ENCODE peak calls at places on chromosomes 11 and 22, in five cellular contexts. H is Caco-2, J is fibroblast of mammary gland, E is PC-3, U is GM12891. I is an unnamed sample.

GRCh38 chr22:38655532-38656255 is 498 bp downstream of the FAM227A start:
- DNase-seq in U (no peak), J (peak; percentile 12), E (peak; percentile 15), H (no peak), I (no peak)

GRCh38 chr11:22567759-22568158 is 57.9 kb downstream of the FANCF start:
- DNase-seq in E (no peak), H (no peak), J (no peak), U (no peak), I (no peak)

GRCh38 chr11:126355324-126355925 is at the start of gene ST3GAL4:
- DNase-seq in H (peak; percentile 94), J (peak; percentile 58), U (peak; percentile 87), E (peak; percentile 83), I (peak; percentile 91)

GRCh38 chr11:72003776-72004171 is 5.1 kb downstream of the IL18BP start:
- DNase-seq in U (no peak), E (no peak), J (no peak), H (no peak), I (no peak)

GRCh38 chr11:57499413-57499982 is 16.0 kb downstream of the SLC43A1 start:
- DNase-seq in J (peak; percentile 86), H (peak; percentile 92), E (peak; percentile 92), U (peak; percentile 98), I (peak; percentile 81)

GRCh38 chr22:19142394-19142793 is 2.1 kb downstream of the ESS2 start:
- DNase-seq in E (no peak), J (no peak), U (no peak), H (no peak), I (no peak)

GRCh38 chr11:67289651-67290479 is 762 bp downstream of the ANKRD13D start:
- DNase-seq in E (peak; percentile 28), J (no peak), H (no peak), U (no peak), I (no peak)

GRCh38 chr22:24290459-24290858 is 19.8 kb downstream of the SPECC1L start:
- DNase-seq in H (no peak), J (peak; percentile 62), U (no peak), E (no peak), I (no peak)

GRCh38 chr11:124834526-124835190 is 30.6 kb upstream of the ROBO3 start:
- DNase-seq in H (no peak), J (no peak), U (no peak), E (peak; percentile 91), I (no peak)

GRCh38 chr11:13143486-13144297 is 133.9 kb upstream of the BMAL1 start:
- DNase-seq in J (peak; percentile 49), E (peak; percentile 66), U (no peak), H (peak; percentile 45), I (no peak)

GRCh38 chr11:21007297-21007696 is 337.9 kb downstream of the NELL1 start:
- DNase-seq in E (no peak), U (no peak), J (no peak), H (no peak), I (no peak)

GRCh38 chr11:102010776-102011500 is 36.3 kb upstream of the CFAP300 start:
- DNase-seq in H (peak; percentile 97), U (no peak), E (peak; percentile 99), J (peak; percentile 85), I (no peak)

GRCh38 chr11:59931688-59932087 is 6.5 kb upstream of the OOSP1 start:
- DNase-seq in E (no peak), U (no peak), H (no peak), J (no peak), I (no peak)

GRCh38 chr11:31702966-31703365 is 108.2 kb downstream of the PAX6 start:
- DNase-seq in U (no peak), J (peak; percentile 71), E (peak; percentile 69), H (no peak), I (no peak)

GRCh38 chr11:118783724-118784495 is 7.1 kb downstream of the DDX6 start:
- DNase-seq in U (no peak), J (no peak), E (no peak), H (no peak), I (no peak)

GRCh38 chr22:25402501-25403283 is 161.8 kb upstream of the GRK3 start:
- DNase-seq in U (no peak), E (peak; percentile 64), H (no peak), J (peak; percentile 34), I (peak; percentile 4)

GRCh38 chr11:75492181-75492820 is 33.4 kb downstream of the GDPD5 start:
- DNase-seq in U (peak; percentile 50), E (peak; percentile 51), J (no peak), H (peak; percentile 69), I (peak; percentile 64)

GRCh38 chr11:48019230-48019584 is 38.8 kb downstream of the PTPRJ start:
- DNase-seq in U (no peak), J (no peak), E (no peak), H (no peak), I (no peak)

GRCh38 chr11:118902336-118903203 is 18.9 kb downstream of the CXCR5 start:
- DNase-seq in J (no peak), H (no peak), E (no peak), U (no peak), I (no peak)

GRCh38 chr11:16981651-16982194 is 32.5 kb downstream of the PLEKHA7 start:
- DNase-seq in U (no peak), J (no peak), E (no peak), H (no peak), I (no peak)

I was measured in GM10248.